ENCODE peak calls at places on chromosomes 5 and 9, in six cellular contexts. One of them, this sample, is unnamed.

GRCh38 chr5:136098171-136098570 is 34.5 kb upstream of the SMAD5 start:
- DNase-seq in NCI-H1694: no peak
- DNase-seq in hypothalamus: no peak
- DNase-seq in tibial artery: no peak
- DNase-seq in astrocyte of the spinal cord: no peak
- DNase-seq in stimulated activated CD8-positive, alpha-beta memory T cell treated with anti-CD3 and anti-CD28 coated beads, Interleukin-7, amount 100 ng/mL, for 1 hour: no peak
- DNase-seq in this sample: no peak

GRCh38 chr5:142726188-142726731 is 40.4 kb upstream of the FGF1 start:
- DNase-seq in NCI-H1694: no peak
- DNase-seq in hypothalamus: no peak
- DNase-seq in tibial artery: no peak
- DNase-seq in astrocyte of the spinal cord: peak
- DNase-seq in stimulated activated CD8-positive, alpha-beta memory T cell treated with anti-CD3 and anti-CD28 coated beads, Interleukin-7, amount 100 ng/mL, for 1 hour: no peak
- DNase-seq in this sample: no peak

GRCh38 chr5:151872701-151873100 is 52.0 kb downstream of the GLRA1 start:
- DNase-seq in NCI-H1694: no peak
- DNase-seq in hypothalamus: no peak
- DNase-seq in tibial artery: no peak
- DNase-seq in astrocyte of the spinal cord: no peak
- DNase-seq in stimulated activated CD8-positive, alpha-beta memory T cell treated with anti-CD3 and anti-CD28 coated beads, Interleukin-7, amount 100 ng/mL, for 1 hour: no peak
- DNase-seq in this sample: no peak

GRCh38 chr9:76116913-76117312 is 226.4 kb downstream of the PCSK5 start:
- DNase-seq in NCI-H1694: no peak
- DNase-seq in hypothalamus: no peak
- DNase-seq in tibial artery: peak
- DNase-seq in astrocyte of the spinal cord: no peak
- DNase-seq in stimulated activated CD8-positive, alpha-beta memory T cell treated with anti-CD3 and anti-CD28 coated beads, Interleukin-7, amount 100 ng/mL, for 1 hour: no peak
- DNase-seq in this sample: no peak

GRCh38 chr9:74497750-74498615 is 848 bp downstream of the RORB start:
- DNase-seq in NCI-H1694: no peak
- DNase-seq in hypothalamus: peak
- DNase-seq in tibial artery: no peak
- DNase-seq in astrocyte of the spinal cord: peak
- DNase-seq in stimulated activated CD8-positive, alpha-beta memory T cell treated with anti-CD3 and anti-CD28 coated beads, Interleukin-7, amount 100 ng/mL, for 1 hour: no peak
- DNase-seq in this sample: no peak

GRCh38 chr9:127130661-127131538 is 8.5 kb upstream of the ANGPTL2 start:
- DNase-seq in NCI-H1694: peak
- DNase-seq in hypothalamus: peak
- DNase-seq in tibial artery: peak
- DNase-seq in astrocyte of the spinal cord: peak
- DNase-seq in stimulated activated CD8-positive, alpha-beta memory T cell treated with anti-CD3 and anti-CD28 coated beads, Interleukin-7, amount 100 ng/mL, for 1 hour: no peak
- DNase-seq in this sample: no peak

GRCh38 chr5:23727271-23727670 is 219.9 kb downstream of the PRDM9 start:
- DNase-seq in NCI-H1694: no peak
- DNase-seq in hypothalamus: no peak
- DNase-seq in tibial artery: no peak
- DNase-seq in astrocyte of the spinal cord: no peak
- DNase-seq in stimulated activated CD8-positive, alpha-beta memory T cell treated with anti-CD3 and anti-CD28 coated beads, Interleukin-7, amount 100 ng/mL, for 1 hour: no peak
- DNase-seq in this sample: no peak

GRCh38 chr9:37987467-37987981 is 81.5 kb downstream of the SHB start:
- DNase-seq in NCI-H1694: peak
- DNase-seq in hypothalamus: peak
- DNase-seq in tibial artery: no peak
- DNase-seq in astrocyte of the spinal cord: no peak
- DNase-seq in stimulated activated CD8-positive, alpha-beta memory T cell treated with anti-CD3 and anti-CD28 coated beads, Interleukin-7, amount 100 ng/mL, for 1 hour: no peak
- DNase-seq in this sample: no peak

GRCh38 chr5:144644317-144644716 is 473.6 kb downstream of the KCTD16 start:
- DNase-seq in NCI-H1694: no peak
- DNase-seq in hypothalamus: no peak
- DNase-seq in tibial artery: no peak
- DNase-seq in astrocyte of the spinal cord: no peak
- DNase-seq in stimulated activated CD8-positive, alpha-beta memory T cell treated with anti-CD3 and anti-CD28 coated beads, Interleukin-7, amount 100 ng/mL, for 1 hour: no peak
- DNase-seq in this sample: no peak

GRCh38 chr9:70229579-70229978 is 29.2 kb upstream of the SMC5 start:
- DNase-seq in NCI-H1694: no peak
- DNase-seq in hypothalamus: no peak
- DNase-seq in tibial artery: no peak
- DNase-seq in astrocyte of the spinal cord: peak
- DNase-seq in stimulated activated CD8-positive, alpha-beta memory T cell treated with anti-CD3 and anti-CD28 coated beads, Interleukin-7, amount 100 ng/mL, for 1 hour: no peak
- DNase-seq in this sample: no peak

GRCh38 chr5:91166040-91166807 is 216.9 kb downstream of the ARRDC3 start:
- DNase-seq in NCI-H1694: no peak
- DNase-seq in hypothalamus: no peak
- DNase-seq in tibial artery: no peak
- DNase-seq in astrocyte of the spinal cord: peak
- DNase-seq in stimulated activated CD8-positive, alpha-beta memory T cell treated with anti-CD3 and anti-CD28 coated beads, Interleukin-7, amount 100 ng/mL, for 1 hour: no peak
- DNase-seq in this sample: no peak

GRCh38 chr9:94945191-94946144 is 219.0 kb downstream of the AOPEP start:
- DNase-seq in NCI-H1694: peak
- DNase-seq in hypothalamus: peak
- DNase-seq in tibial artery: peak
- DNase-seq in astrocyte of the spinal cord: peak
- DNase-seq in stimulated activated CD8-positive, alpha-beta memory T cell treated with anti-CD3 and anti-CD28 coated beads, Interleukin-7, amount 100 ng/mL, for 1 hour: no peak
- DNase-seq in this sample: no peak

GRCh38 chr5:124057161-124057814 is 545.3 kb downstream of the CSNK1G3 start:
- DNase-seq in NCI-H1694: no peak
- DNase-seq in hypothalamus: no peak
- DNase-seq in tibial artery: peak
- DNase-seq in astrocyte of the spinal cord: peak
- DNase-seq in stimulated activated CD8-positive, alpha-beta memory T cell treated with anti-CD3 and anti-CD28 coated beads, Interleukin-7, amount 100 ng/mL, for 1 hour: no peak
- DNase-seq in this sample: no peak

GRCh38 chr9:89647366-89648128 is 42.7 kb downstream of the GADD45G start:
- DNase-seq in NCI-H1694: no peak
- DNase-seq in hypothalamus: no peak
- DNase-seq in tibial artery: no peak
- DNase-seq in astrocyte of the spinal cord: no peak
- DNase-seq in stimulated activated CD8-positive, alpha-beta memory T cell treated with anti-CD3 and anti-CD28 coated beads, Interleukin-7, amount 100 ng/mL, for 1 hour: no peak
- DNase-seq in this sample: no peak

GRCh38 chr5:26518065-26518464 is 520.3 kb downstream of the CDH9 start:
- DNase-seq in NCI-H1694: no peak
- DNase-seq in hypothalamus: no peak
- DNase-seq in tibial artery: no peak
- DNase-seq in astrocyte of the spinal cord: no peak
- DNase-seq in stimulated activated CD8-positive, alpha-beta memory T cell treated with anti-CD3 and anti-CD28 coated beads, Interleukin-7, amount 100 ng/mL, for 1 hour: no peak
- DNase-seq in this sample: no peak

GRCh38 chr9:14428781-14429230 is 114.9 kb upstream of the NFIB start:
- DNase-seq in NCI-H1694: peak
- DNase-seq in hypothalamus: peak
- DNase-seq in tibial artery: peak
- DNase-seq in astrocyte of the spinal cord: peak
- DNase-seq in stimulated activated CD8-positive, alpha-beta memory T cell treated with anti-CD3 and anti-CD28 coated beads, Interleukin-7, amount 100 ng/mL, for 1 hour: no peak
- DNase-seq in this sample: no peak

GRCh38 chr5:134114886-134115805 is 665 bp downstream of the TCF7 start:
- DNase-seq in NCI-H1694: no peak
- DNase-seq in hypothalamus: no peak
- DNase-seq in tibial artery: no peak
- DNase-seq in astrocyte of the spinal cord: no peak
- DNase-seq in stimulated activated CD8-positive, alpha-beta memory T cell treated with anti-CD3 and anti-CD28 coated beads, Interleukin-7, amount 100 ng/mL, for 1 hour: peak
- DNase-seq in this sample: no peak

GRCh38 chr5:165781703-165782102 is 2276.3 kb downstream of the MAT2B start:
- DNase-seq in NCI-H1694: no peak
- DNase-seq in hypothalamus: no peak
- DNase-seq in tibial artery: no peak
- DNase-seq in astrocyte of the spinal cord: peak
- DNase-seq in stimulated activated CD8-positive, alpha-beta memory T cell treated with anti-CD3 and anti-CD28 coated beads, Interleukin-7, amount 100 ng/mL, for 1 hour: no peak
- DNase-seq in this sample: no peak

GRCh38 chr9:101387871-101388506 is 3.2 kb upstream of the BAAT start:
- DNase-seq in NCI-H1694: peak
- DNase-seq in hypothalamus: no peak
- DNase-seq in tibial artery: no peak
- DNase-seq in astrocyte of the spinal cord: peak
- DNase-seq in stimulated activated CD8-positive, alpha-beta memory T cell treated with anti-CD3 and anti-CD28 coated beads, Interleukin-7, amount 100 ng/mL, for 1 hour: no peak
- DNase-seq in this sample: no peak

GRCh38 chr5:131163315-131164119 is 1.5 kb downstream of the HINT1 start:
- DNase-seq in NCI-H1694: no peak
- DNase-seq in hypothalamus: no peak
- DNase-seq in tibial artery: no peak
- DNase-seq in astrocyte of the spinal cord: peak
- DNase-seq in stimulated activated CD8-positive, alpha-beta memory T cell treated with anti-CD3 and anti-CD28 coated beads, Interleukin-7, amount 100 ng/mL, for 1 hour: no peak
- DNase-seq in this sample: no peak

GRCh38 chr9:136151848-136152542 is 33.3 kb upstream of the TMEM250 start:
- DNase-seq in NCI-H1694: no peak
- DNase-seq in hypothalamus: no peak
- DNase-seq in tibial artery: no peak
- DNase-seq in astrocyte of the spinal cord: no peak
- DNase-seq in stimulated activated CD8-positive, alpha-beta memory T cell treated with anti-CD3 and anti-CD28 coated beads, Interleukin-7, amount 100 ng/mL, for 1 hour: no peak
- DNase-seq in this sample: no peak

GRCh38 chr9:36166150-36166927 is 2.8 kb upstream of the CCIN start:
- DNase-seq in NCI-H1694: peak
- DNase-seq in hypothalamus: peak
- DNase-seq in tibial artery: peak
- DNase-seq in astrocyte of the spinal cord: peak
- DNase-seq in stimulated activated CD8-positive, alpha-beta memory T cell treated with anti-CD3 and anti-CD28 coated beads, Interleukin-7, amount 100 ng/mL, for 1 hour: peak
- DNase-seq in this sample: no peak

GRCh38 chr5:6222121-6222520 is 156.2 kb downstream of the MED10 start:
- DNase-seq in NCI-H1694: no peak
- DNase-seq in hypothalamus: no peak
- DNase-seq in tibial artery: no peak
- DNase-seq in astrocyte of the spinal cord: no peak
- DNase-seq in stimulated activated CD8-positive, alpha-beta memory T cell treated with anti-CD3 and anti-CD28 coated beads, Interleukin-7, amount 100 ng/mL, for 1 hour: no peak
- DNase-seq in this sample: no peak

GRCh38 chr5:79924936-79925893 is 65.8 kb downstream of the MTX3 start:
- DNase-seq in NCI-H1694: peak
- DNase-seq in hypothalamus: no peak
- DNase-seq in tibial artery: no peak
- DNase-seq in astrocyte of the spinal cord: no peak
- DNase-seq in stimulated activated CD8-positive, alpha-beta memory T cell treated with anti-CD3 and anti-CD28 coated beads, Interleukin-7, amount 100 ng/mL, for 1 hour: no peak
- DNase-seq in this sample: no peak

GRCh38 chr9:20815923-20816703 is 132.1 kb downstream of the FOCAD start:
- DNase-seq in NCI-H1694: no peak
- DNase-seq in hypothalamus: no peak
- DNase-seq in tibial artery: no peak
- DNase-seq in astrocyte of the spinal cord: no peak
- DNase-seq in stimulated activated CD8-positive, alpha-beta memory T cell treated with anti-CD3 and anti-CD28 coated beads, Interleukin-7, amount 100 ng/mL, for 1 hour: no peak
- DNase-seq in this sample: no peak

GRCh38 chr9:119227422-119227821 is 141.8 kb downstream of the BRINP1 start:
- DNase-seq in NCI-H1694: no peak
- DNase-seq in hypothalamus: no peak
- DNase-seq in tibial artery: no peak
- DNase-seq in astrocyte of the spinal cord: no peak
- DNase-seq in stimulated activated CD8-positive, alpha-beta memory T cell treated with anti-CD3 and anti-CD28 coated beads, Interleukin-7, amount 100 ng/mL, for 1 hour: no peak
- DNase-seq in this sample: no peak

GRCh38 chr5:1840741-1841521 is 39.7 kb downstream of the NDUFS6 start:
- DNase-seq in NCI-H1694: no peak
- DNase-seq in hypothalamus: no peak
- DNase-seq in tibial artery: no peak
- DNase-seq in astrocyte of the spinal cord: no peak
- DNase-seq in stimulated activated CD8-positive, alpha-beta memory T cell treated with anti-CD3 and anti-CD28 coated beads, Interleukin-7, amount 100 ng/mL, for 1 hour: no peak
- DNase-seq in this sample: no peak

GRCh38 chr9:79617395-79617794 is 45.6 kb downstream of the TLE4 start:
- DNase-seq in NCI-H1694: no peak
- DNase-seq in hypothalamus: no peak
- DNase-seq in tibial artery: peak
- DNase-seq in astrocyte of the spinal cord: peak
- DNase-seq in stimulated activated CD8-positive, alpha-beta memory T cell treated with anti-CD3 and anti-CD28 coated beads, Interleukin-7, amount 100 ng/mL, for 1 hour: no peak
- DNase-seq in this sample: no peak

GRCh38 chr5:96388186-96388585 is 44.9 kb downstream of the PCSK1 start:
- DNase-seq in NCI-H1694: no peak
- DNase-seq in hypothalamus: no peak
- DNase-seq in tibial artery: no peak
- DNase-seq in astrocyte of the spinal cord: peak
- DNase-seq in stimulated activated CD8-positive, alpha-beta memory T cell treated with anti-CD3 and anti-CD28 coated beads, Interleukin-7, amount 100 ng/mL, for 1 hour: no peak
- DNase-seq in this sample: no peak

GRCh38 chr5:9439651-9440292 is 106.1 kb downstream of the SEMA5A start:
- DNase-seq in NCI-H1694: no peak
- DNase-seq in hypothalamus: no peak
- DNase-seq in tibial artery: no peak
- DNase-seq in astrocyte of the spinal cord: peak
- DNase-seq in stimulated activated CD8-positive, alpha-beta memory T cell treated with anti-CD3 and anti-CD28 coated beads, Interleukin-7, amount 100 ng/mL, for 1 hour: no peak
- DNase-seq in this sample: no peak

GRCh38 chr5:116664988-116665387 is 90.4 kb upstream of the SEMA6A start:
- DNase-seq in NCI-H1694: no peak
- DNase-seq in hypothalamus: no peak
- DNase-seq in tibial artery: no peak
- DNase-seq in astrocyte of the spinal cord: no peak
- DNase-seq in stimulated activated CD8-positive, alpha-beta memory T cell treated with anti-CD3 and anti-CD28 coated beads, Interleukin-7, amount 100 ng/mL, for 1 hour: no peak
- DNase-seq in this sample: no peak

GRCh38 chr9:81526587-81526986 is 162.8 kb downstream of the TLE1 start:
- DNase-seq in NCI-H1694: no peak
- DNase-seq in hypothalamus: no peak
- DNase-seq in tibial artery: no peak
- DNase-seq in astrocyte of the spinal cord: peak
- DNase-seq in stimulated activated CD8-positive, alpha-beta memory T cell treated with anti-CD3 and anti-CD28 coated beads, Interleukin-7, amount 100 ng/mL, for 1 hour: no peak
- DNase-seq in this sample: no peak

GRCh38 chr9:129441852-129442251 is 179.0 kb downstream of the C9orf50 start:
- DNase-seq in NCI-H1694: no peak
- DNase-seq in hypothalamus: no peak
- DNase-seq in tibial artery: no peak
- DNase-seq in astrocyte of the spinal cord: no peak
- DNase-seq in stimulated activated CD8-positive, alpha-beta memory T cell treated with anti-CD3 and anti-CD28 coated beads, Interleukin-7, amount 100 ng/mL, for 1 hour: no peak
- DNase-seq in this sample: no peak

GRCh38 chr5:112418412-112419049 is 546 bp downstream of the EPB41L4A start:
- DNase-seq in NCI-H1694: no peak
- DNase-seq in hypothalamus: no peak
- DNase-seq in tibial artery: no peak
- DNase-seq in astrocyte of the spinal cord: peak
- DNase-seq in stimulated activated CD8-positive, alpha-beta memory T cell treated with anti-CD3 and anti-CD28 coated beads, Interleukin-7, amount 100 ng/mL, for 1 hour: no peak
- DNase-seq in this sample: no peak

GRCh38 chr5:90153031-90153430 is 256.5 kb downstream of the CETN3 start:
- DNase-seq in NCI-H1694: no peak
- DNase-seq in hypothalamus: no peak
- DNase-seq in tibial artery: no peak
- DNase-seq in astrocyte of the spinal cord: peak
- DNase-seq in stimulated activated CD8-positive, alpha-beta memory T cell treated with anti-CD3 and anti-CD28 coated beads, Interleukin-7, amount 100 ng/mL, for 1 hour: no peak
- DNase-seq in this sample: no peak

GRCh38 chr5:54455413-54456157 is at the start of gene HSPB3:
- DNase-seq in NCI-H1694: peak
- DNase-seq in hypothalamus: no peak
- DNase-seq in tibial artery: no peak
- DNase-seq in astrocyte of the spinal cord: peak
- DNase-seq in stimulated activated CD8-positive, alpha-beta memory T cell treated with anti-CD3 and anti-CD28 coated beads, Interleukin-7, amount 100 ng/mL, for 1 hour: no peak
- DNase-seq in this sample: no peak

GRCh38 chr9:118271936-118272335 is 567.7 kb downstream of the TLR4 start:
- DNase-seq in NCI-H1694: no peak
- DNase-seq in hypothalamus: no peak
- DNase-seq in tibial artery: no peak
- DNase-seq in astrocyte of the spinal cord: peak
- DNase-seq in stimulated activated CD8-positive, alpha-beta memory T cell treated with anti-CD3 and anti-CD28 coated beads, Interleukin-7, amount 100 ng/mL, for 1 hour: no peak
- DNase-seq in this sample: no peak